ENCODE peak calls at places on chromosomes 12 and 14, in four cellular contexts. One of them, this sample, is unnamed.

GRCh38 chr14:76056128-76056527 is 70.6 kb downstream of the IFT43 start:
- DNase-seq in K562: peak; percentile 23
- DNase-seq in GM12878: no peak
- DNase-seq in HL-60: no peak
- DNase-seq in this sample: no peak

GRCh38 chr12:122659579-122659978 is 43.6 kb downstream of the HCAR2 start:
- DNase-seq in K562: no peak
- DNase-seq in GM12878: no peak
- DNase-seq in HL-60: peak; percentile 51
- DNase-seq in this sample: no peak

GRCh38 chr12:3315201-3315661 is 175.8 kb upstream of the PRMT8 start:
- DNase-seq in K562: no peak
- DNase-seq in GM12878: no peak
- DNase-seq in HL-60: no peak
- DNase-seq in this sample: no peak

GRCh38 chr12:131990066-131990979 is 40.6 kb downstream of the EP400 start:
- DNase-seq in K562: no peak
- DNase-seq in GM12878: no peak
- DNase-seq in HL-60: no peak
- DNase-seq in this sample: no peak

GRCh38 chr14:21090940-21091663 is 7.4 kb downstream of the ZNF219 start:
- DNase-seq in K562: no peak
- DNase-seq in GM12878: no peak
- DNase-seq in HL-60: no peak
- DNase-seq in this sample: no peak

GRCh38 chr12:92297932-92298681 is 152.5 kb upstream of the BTG1 start:
- DNase-seq in K562: no peak
- DNase-seq in GM12878: no peak
- DNase-seq in HL-60: no peak
- DNase-seq in this sample: no peak

GRCh38 chr14:90808759-90809529 is 7.3 kb downstream of the TTC7B start:
- DNase-seq in K562: peak; percentile 44
- DNase-seq in GM12878: no peak
- DNase-seq in HL-60: no peak
- DNase-seq in this sample: no peak

GRCh38 chr14:64541261-64541970 is 875 bp downstream of the HSPA2 start:
- DNase-seq in K562: no peak
- DNase-seq in GM12878: no peak
- DNase-seq in HL-60: no peak
- DNase-seq in this sample: no peak

GRCh38 chr12:122880668-122881067 is 15.3 kb downstream of the VPS37B start:
- DNase-seq in K562: peak; percentile 49
- DNase-seq in GM12878: no peak
- DNase-seq in HL-60: no peak
- DNase-seq in this sample: no peak

GRCh38 chr14:33467967-33468366 is 482.9 kb downstream of the EGLN3 start:
- DNase-seq in K562: no peak
- DNase-seq in GM12878: no peak
- DNase-seq in HL-60: no peak
- DNase-seq in this sample: no peak

GRCh38 chr12:112087055-112087850 is 21.3 kb downstream of the NAA25 start:
- DNase-seq in K562: no peak
- DNase-seq in GM12878: no peak
- DNase-seq in HL-60: no peak
- DNase-seq in this sample: no peak

GRCh38 chr14:51448831-51449665 is 202.7 kb upstream of the FRMD6 start:
- DNase-seq in K562: no peak
- DNase-seq in GM12878: no peak
- DNase-seq in HL-60: no peak
- DNase-seq in this sample: no peak

GRCh38 chr14:75427482-75428229 is at the start of gene JDP2:
- DNase-seq in K562: peak; percentile 40
- DNase-seq in GM12878: no peak
- DNase-seq in HL-60: peak; percentile 85
- DNase-seq in this sample: peak; percentile 47

GRCh38 chr12:41476499-41476898 is 288.4 kb downstream of the PDZRN4 start:
- DNase-seq in K562: no peak
- DNase-seq in GM12878: no peak
- DNase-seq in HL-60: no peak
- DNase-seq in this sample: no peak

GRCh38 chr14:104138891-104139459 is 588 bp downstream of the KIF26A start:
- DNase-seq in K562: no peak
- DNase-seq in GM12878: no peak
- DNase-seq in HL-60: no peak
- DNase-seq in this sample: no peak

GRCh38 chr14:69719501-69719951 is 47.4 kb upstream of the SRSF5 start:
- DNase-seq in K562: no peak
- DNase-seq in GM12878: no peak
- DNase-seq in HL-60: peak; percentile 60
- DNase-seq in this sample: no peak

GRCh38 chr12:111188436-111188835 is 180.5 kb downstream of the PHETA1 start:
- DNase-seq in K562: no peak
- DNase-seq in GM12878: no peak
- DNase-seq in HL-60: no peak
- DNase-seq in this sample: no peak

GRCh38 chr14:90368946-90369721 is 27.7 kb upstream of the CALM1 start:
- DNase-seq in K562: no peak
- DNase-seq in GM12878: no peak
- DNase-seq in HL-60: no peak
- DNase-seq in this sample: no peak

GRCh38 chr14:65479386-65479785 is 66.9 kb downstream of the FUT8 start:
- DNase-seq in K562: no peak
- DNase-seq in GM12878: no peak
- DNase-seq in HL-60: no peak
- DNase-seq in this sample: no peak

GRCh38 chr14:71355324-71356201 is 448.3 kb downstream of the PCNX1 start:
- DNase-seq in K562: peak; percentile 83
- DNase-seq in GM12878: no peak
- DNase-seq in HL-60: no peak
- DNase-seq in this sample: no peak

GRCh38 chr12:130131817-130132216 is 30.4 kb upstream of the FZD10 start:
- DNase-seq in K562: no peak
- DNase-seq in GM12878: no peak
- DNase-seq in HL-60: no peak
- DNase-seq in this sample: no peak

GRCh38 chr14:33679461-33680225 is 271.2 kb downstream of the EGLN3 start:
- DNase-seq in K562: no peak
- DNase-seq in GM12878: no peak
- DNase-seq in HL-60: no peak
- DNase-seq in this sample: no peak

GRCh38 chr12:24111591-24111990 is 162.1 kb upstream of the SOX5 start:
- DNase-seq in K562: no peak
- DNase-seq in GM12878: no peak
- DNase-seq in HL-60: no peak
- DNase-seq in this sample: no peak
- TF ChIP-seq SPI1 in K562: no peak
- TF ChIP-seq SPI1 in GM12878: no peak
- TF ChIP-seq SPI1 in HL-60: no peak
- TF ChIP-seq SPI1 in this sample: no peak

GRCh38 chr12:124411291-124411878 is 116.5 kb downstream of the RFLNA start:
- DNase-seq in K562: no peak
- DNase-seq in GM12878: no peak
- DNase-seq in HL-60: no peak
- DNase-seq in this sample: no peak

GRCh38 chr12:124410354-124411175 is 115.7 kb downstream of the RFLNA start:
- DNase-seq in K562: no peak
- DNase-seq in GM12878: no peak
- DNase-seq in HL-60: no peak
- DNase-seq in this sample: no peak

GRCh38 chr12:124407074-124407473 is 112.2 kb downstream of the RFLNA start:
- DNase-seq in K562: no peak
- DNase-seq in GM12878: no peak
- DNase-seq in HL-60: no peak
- DNase-seq in this sample: no peak

GRCh38 chr12:124406043-124406442 is 111.2 kb downstream of the RFLNA start:
- DNase-seq in K562: no peak
- DNase-seq in GM12878: no peak
- DNase-seq in HL-60: no peak
- DNase-seq in this sample: no peak

DNA sequence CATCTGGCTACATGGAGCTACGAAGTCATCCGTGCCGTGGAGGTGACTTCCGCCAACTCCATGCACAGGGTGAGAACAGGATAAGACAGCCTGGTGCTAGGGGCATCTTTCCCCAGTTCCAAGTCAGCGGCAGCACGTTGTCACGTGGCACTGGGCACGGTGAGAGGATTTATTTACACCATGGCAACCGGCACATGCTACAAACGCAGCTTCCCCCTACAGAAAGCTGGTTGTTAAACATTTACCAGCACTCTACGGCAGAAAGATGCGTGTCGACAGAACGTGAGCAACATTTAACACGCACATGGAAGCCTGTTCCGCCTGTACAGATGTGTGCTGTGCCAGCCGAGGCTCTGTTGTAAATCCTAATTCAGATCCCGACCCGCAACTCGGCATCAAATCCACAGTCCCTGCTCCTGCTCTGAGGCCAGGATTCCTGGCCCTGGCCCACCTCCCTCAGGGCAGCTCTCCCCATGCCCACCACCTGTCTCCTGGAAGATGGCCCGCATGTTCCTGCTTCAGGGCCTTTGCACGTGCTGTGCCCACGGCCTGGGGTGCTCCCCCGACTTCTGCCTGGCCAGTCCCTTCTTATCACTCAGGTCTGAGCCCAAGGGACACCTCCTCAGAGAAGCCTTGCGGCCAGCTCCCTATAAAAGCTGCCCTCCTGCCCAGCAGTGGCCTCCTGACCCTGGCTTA is 114.1 kb downstream of the RFLNA start:
- DNase-seq in K562: no peak
- DNase-seq in GM12878: no peak
- DNase-seq in HL-60: no peak
- DNase-seq in this sample: no peak
- TF ChIP-seq POLR2AphosphoS5 in K562: no peak
- TF ChIP-seq POLR2AphosphoS5 in GM12878: no peak
- TF ChIP-seq POLR2AphosphoS5 in HL-60: no peak
- TF ChIP-seq POLR2AphosphoS5 in this sample: no peak

GRCh38 chr12:8482446-8483080 is 26.8 kb downstream of the CLEC6A start:
- DNase-seq in K562: no peak
- DNase-seq in GM12878: no peak
- DNase-seq in HL-60: no peak
- DNase-seq in this sample: no peak
- TF ChIP-seq SPI1 in K562: no peak
- TF ChIP-seq SPI1 in GM12878: no peak
- TF ChIP-seq SPI1 in HL-60: no peak
- TF ChIP-seq SPI1 in this sample: no peak

GRCh38 chr12:64610660-64611429 is 550 bp downstream of the RASSF3 start:
- DNase-seq in K562: peak; percentile 80
- DNase-seq in GM12878: no peak
- DNase-seq in HL-60: peak; percentile 68
- DNase-seq in this sample: peak; percentile 47
- TF ChIP-seq POLR2AphosphoS5 in K562: no peak
- TF ChIP-seq POLR2AphosphoS5 in GM12878: peak; percentile 79
- TF ChIP-seq POLR2AphosphoS5 in HL-60: peak; percentile 43
- TF ChIP-seq POLR2AphosphoS5 in this sample: no peak

DNA sequence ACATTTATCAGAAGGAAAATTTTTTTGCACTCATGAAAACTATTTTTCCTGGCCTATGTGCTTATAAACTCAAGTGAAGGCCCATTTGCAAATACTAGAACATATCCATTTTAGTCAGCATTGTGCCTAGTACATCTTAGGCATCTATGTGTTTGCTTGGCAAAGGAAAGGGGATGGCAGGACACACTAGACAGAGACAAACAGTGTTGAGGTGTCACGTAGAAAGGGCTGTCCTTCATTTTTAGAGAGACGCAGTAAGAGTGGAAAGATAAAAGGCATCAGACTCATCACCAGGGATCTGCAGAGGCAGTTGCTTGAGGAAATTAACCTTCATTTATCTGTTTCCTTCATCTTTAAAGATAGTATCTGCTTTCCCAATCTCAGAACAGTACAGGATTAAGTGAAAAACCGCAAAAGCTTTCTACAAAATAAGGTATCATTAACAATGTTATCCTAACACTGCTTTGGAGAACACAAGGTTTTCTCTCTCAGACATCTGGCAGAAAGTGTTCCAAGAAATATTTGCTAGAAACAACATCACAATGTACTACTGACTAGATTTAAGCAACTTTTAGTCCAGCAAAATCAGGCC is 2.1 kb downstream of the YBX3 start:
- DNase-seq in K562: peak; percentile 5
- DNase-seq in GM12878: no peak
- DNase-seq in HL-60: no peak
- DNase-seq in this sample: no peak
- TF ChIP-seq SPI1 in K562: no peak
- TF ChIP-seq SPI1 in GM12878: no peak
- TF ChIP-seq SPI1 in HL-60: no peak
- TF ChIP-seq SPI1 in this sample: no peak

GRCh38 chr12:105053116-105053572 is 31.1 kb downstream of the ALDH1L2 start:
- DNase-seq in K562: peak; percentile 74
- DNase-seq in GM12878: peak; percentile 79
- DNase-seq in HL-60: peak; percentile 79
- DNase-seq in this sample: no peak
- TF ChIP-seq POLR2AphosphoS5 in K562: no peak
- TF ChIP-seq POLR2AphosphoS5 in GM12878: no peak
- TF ChIP-seq POLR2AphosphoS5 in HL-60: no peak
- TF ChIP-seq POLR2AphosphoS5 in this sample: no peak

DNA sequence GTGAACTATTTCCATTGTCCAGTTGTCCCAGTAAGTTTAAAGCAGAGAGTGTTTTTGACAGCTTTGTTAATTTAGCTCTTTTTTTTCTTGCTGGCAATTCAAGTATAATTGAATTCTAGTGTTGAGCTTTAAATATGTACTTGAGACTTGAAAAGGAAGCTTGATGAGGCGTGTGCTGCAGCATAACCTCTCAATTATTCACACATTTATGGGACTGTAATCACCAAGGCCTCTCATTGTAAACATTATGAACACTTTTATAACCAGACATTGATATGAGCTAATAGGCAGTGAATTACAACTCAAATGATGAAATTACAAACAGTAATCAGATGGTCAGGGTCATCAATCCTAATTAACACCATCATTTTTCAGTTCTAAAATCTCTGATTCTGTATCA is 378.0 kb upstream of the DDHD1 start:
- DNase-seq in K562: no peak
- DNase-seq in GM12878: no peak
- DNase-seq in HL-60: no peak
- DNase-seq in this sample: no peak
- TF ChIP-seq SPI1 in K562: no peak
- TF ChIP-seq SPI1 in GM12878: no peak
- TF ChIP-seq SPI1 in HL-60: no peak
- TF ChIP-seq SPI1 in this sample: no peak

GRCh38 chr12:108080363-108080762 is 48.7 kb upstream of the WSCD2 start:
- DNase-seq in K562: no peak
- DNase-seq in GM12878: no peak
- DNase-seq in HL-60: no peak
- DNase-seq in this sample: no peak

GRCh38 chr12:108082506-108082905 is 46.6 kb upstream of the WSCD2 start:
- DNase-seq in K562: no peak
- DNase-seq in GM12878: no peak
- DNase-seq in HL-60: no peak
- DNase-seq in this sample: no peak

GRCh38 chr12:108079731-108080130 is 49.4 kb upstream of the WSCD2 start:
- DNase-seq in K562: no peak
- DNase-seq in GM12878: no peak
- DNase-seq in HL-60: no peak
- DNase-seq in this sample: no peak

GRCh38 chr12:108078428-108078827 is 50.7 kb upstream of the WSCD2 start:
- DNase-seq in K562: no peak
- DNase-seq in GM12878: no peak
- DNase-seq in HL-60: no peak
- DNase-seq in this sample: no peak
- TF ChIP-seq POLR2AphosphoS5 in K562: no peak
- TF ChIP-seq POLR2AphosphoS5 in GM12878: no peak
- TF ChIP-seq POLR2AphosphoS5 in HL-60: no peak
- TF ChIP-seq POLR2AphosphoS5 in this sample: no peak